ENCODE peak calls at places on chromosomes 3 and 15, in nine cellular contexts. L, H, G, I, X, U, K, P and S are unnamed samples.

GRCh38 chr3:33231755-33232465 is 13.3 kb upstream of the SUSD5 start:
- DNase-seq in K (no peak), H (no peak), L (no peak), X (no peak), U (no peak), I (no peak), G (no peak), P (no peak), S (no peak)

GRCh38 chr15:88636039-88636438 is 2.8 kb upstream of the ISG20 start:
- DNase-seq in L (peak; percentile 70), U (peak; percentile 69), G (no peak), I (peak; percentile 82), H (no peak), P (no peak), X (no peak), K (no peak), S (no peak)

GRCh38 chr15:89129123-89129815 is 41.0 kb downstream of the ABHD2 start:
- DNase-seq in H (no peak), P (no peak), K (no peak), U (no peak), L (peak; percentile 51), G (peak; percentile 73), X (peak; percentile 52), I (peak; percentile 54), S (peak; percentile 39)

GRCh38 chr3:69276884-69277283 is 109.0 kb downstream of the FRMD4B start:
- DNase-seq in L (no peak), G (no peak), X (no peak), H (no peak), P (no peak), K (no peak), U (no peak), I (no peak), S (no peak)

GRCh38 chr15:36080759-36081158 is 498.7 kb upstream of the CDIN1 start:
- DNase-seq in X (no peak), G (no peak), P (no peak), U (no peak), I (no peak), L (no peak), K (no peak), H (no peak), S (peak; percentile 32)

GRCh38 chr15:25171111-25171811 is 216.5 kb downstream of the SNRPN start:
- DNase-seq in U (no peak), P (peak; percentile 5), H (no peak), L (peak; percentile 2), G (peak; percentile 45), I (no peak), X (peak; percentile 7), K (no peak), S (peak; percentile 2)

GRCh38 chr3:195802261-195802701 is 9.4 kb downstream of the MUC4 start:
- DNase-seq in G (no peak), K (no peak), U (no peak), X (no peak), P (no peak), H (no peak), L (no peak), I (no peak), S (no peak)

GRCh38 chr15:100383302-100384107 is 41.7 kb upstream of the ADAMTS17 start:
- DNase-seq in X (peak; percentile 18), U (peak; percentile 8), P (no peak), G (no peak), I (peak; percentile 39), H (no peak), K (no peak), L (peak; percentile 47), S (no peak)

GRCh38 chr15:68229386-68230156 is at the start of gene CLN6:
- DNase-seq in H (peak; percentile 18), G (peak; percentile 94), L (peak; percentile 93), U (peak; percentile 34), P (peak; percentile 84), K (peak; percentile 63), X (peak; percentile 80), I (peak; percentile 41), S (peak; percentile 78)

GRCh38 chr15:68228143-68228970 is 1.2 kb downstream of the CLN6 start:
- DNase-seq in G (no peak), I (no peak), P (no peak), L (no peak), H (no peak), X (no peak), K (no peak), U (no peak), S (no peak)

GRCh38 chr15:68227806-68228142 is 1.8 kb downstream of the CLN6 start:
- DNase-seq in I (no peak), P (no peak), K (no peak), U (no peak), H (no peak), L (no peak), G (no peak), X (no peak), S (no peak)

GRCh38 chr15:68230157-68231100 is 901 bp upstream of the CLN6 start:
- DNase-seq in I (no peak), K (no peak), U (no peak), H (no peak), P (no peak), L (no peak), X (no peak), G (no peak), S (no peak)

DNA sequence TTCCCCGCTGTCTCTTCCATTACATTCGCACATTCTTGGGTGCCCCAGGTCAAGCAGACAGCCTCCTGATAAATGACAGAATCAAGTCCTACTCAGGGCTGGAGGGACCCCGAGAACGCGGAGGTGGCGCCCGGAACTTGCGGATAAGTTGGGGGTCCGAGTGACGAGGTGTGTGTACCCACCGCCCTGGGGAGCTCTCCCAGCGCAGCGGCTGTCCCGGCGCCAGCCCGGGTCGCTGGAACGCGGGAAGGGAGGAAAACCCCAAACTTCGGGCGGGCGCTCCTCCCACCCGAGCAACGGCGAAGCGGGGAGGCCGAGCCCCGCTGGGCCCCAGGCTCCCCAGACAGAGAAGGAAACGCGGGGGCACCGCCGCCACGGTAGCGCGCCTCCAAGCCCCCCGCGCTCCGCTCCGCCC is 550 bp downstream of the CLN6 start:
- DNase-seq in I (no peak), H (no peak), K (no peak), P (no peak), U (no peak), G (no peak), L (peak; percentile 15), X (no peak), S (no peak)
- H3K4me3 ChIP-seq in I (peak overlapping the region; percentile 90), H (peak overlapping the region; percentile 92), K (peak overlapping the region; percentile 80), P (peak overlapping the region; percentile 96), U (peak overlapping the region; percentile 85), G (peak overlapping the region; percentile 90), L (peak overlapping the region; percentile 97), X (peak overlapping the region; percentile 74), S (peak overlapping the region; percentile 82)

DNA sequence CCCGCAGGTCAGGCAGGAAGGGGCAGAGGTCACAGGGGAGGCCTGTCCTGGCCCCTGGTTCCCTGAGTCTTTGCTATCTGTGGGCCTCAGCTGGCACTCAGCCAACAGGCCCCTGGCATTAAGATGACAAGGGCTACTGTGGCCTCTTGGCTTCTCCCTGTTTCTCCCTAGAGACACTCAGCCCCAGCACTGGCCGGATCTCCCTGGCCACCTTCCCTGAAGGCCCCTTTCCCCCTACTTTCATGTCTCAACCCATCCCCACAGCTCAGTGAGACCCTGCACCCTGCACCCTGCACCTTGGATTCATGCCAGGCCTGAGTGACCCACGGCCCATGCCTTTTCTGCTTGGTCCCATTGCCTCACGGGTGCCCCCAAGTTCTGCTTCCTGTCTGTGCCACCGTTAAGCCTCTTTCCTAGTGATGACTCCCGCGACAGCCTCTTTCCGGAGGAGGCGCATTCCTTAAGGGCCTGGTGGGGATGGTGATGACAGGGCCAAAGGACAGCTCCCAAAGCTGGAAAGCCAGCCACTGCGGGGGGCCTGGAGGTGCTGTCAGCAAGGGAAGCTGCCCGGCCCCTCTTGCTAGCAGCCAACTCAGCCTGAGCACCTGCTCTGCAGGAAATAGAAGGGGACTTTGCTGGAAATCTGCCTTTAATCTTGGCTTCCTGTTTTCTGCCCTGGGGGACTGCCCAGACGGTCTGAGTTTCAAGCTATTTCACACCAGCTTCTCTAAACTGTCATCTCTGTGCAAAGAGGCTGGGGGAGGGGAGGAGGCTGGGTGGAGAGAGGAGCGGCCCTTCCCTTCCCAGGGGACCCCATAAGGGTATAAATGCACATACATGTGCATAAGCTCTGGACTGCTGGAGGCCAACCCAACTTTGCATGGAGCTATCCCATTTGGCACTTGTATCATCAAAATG is 4.8 kb upstream of the CSK start:
- DNase-seq in I (no peak), H (no peak), U (no peak), K (no peak), L (no peak), G (peak; percentile 66), X (no peak), P (no peak), S (no peak)
- TF ChIP-seq CTCF in I (no peak), H (no peak), U (no peak), K (no peak), L (no peak), G (no peak), X (no peak), P (no peak), S (no peak)

GRCh38 chr3:50132421-50133282 is 22.5 kb upstream of the SEMA3F start:
- DNase-seq in H (no peak), P (no peak), G (no peak), X (no peak), I (no peak), U (no peak), L (no peak), K (no peak), S (no peak)

GRCh38 chr3:50134367-50134766 is 20.8 kb upstream of the SEMA3F start:
- DNase-seq in G (no peak), K (no peak), X (no peak), U (no peak), I (no peak), P (no peak), H (no peak), L (no peak), S (no peak)

GRCh38 chr3:50136714-50137405 is 18.3 kb upstream of the SEMA3F start:
- DNase-seq in P (no peak), I (no peak), L (no peak), G (no peak), K (no peak), X (no peak), U (no peak), H (no peak), S (no peak)

GRCh38 chr3:50130436-50130835 is 24.7 kb upstream of the SEMA3F start:
- DNase-seq in G (no peak), X (no peak), L (no peak), I (no peak), H (no peak), P (no peak), K (no peak), U (no peak), S (no peak)

GRCh38 chr3:50133283-50133615 is 21.9 kb upstream of the SEMA3F start:
- DNase-seq in L (no peak), X (no peak), K (no peak), H (no peak), U (no peak), I (no peak), G (no peak), P (no peak), S (no peak)
- H3K9me3 ChIP-seq in L (no peaks in the 10 kb centered on the region), X (no peaks in the 10 kb centered on the region), K (no peaks in the 10 kb centered on the region), H (no peaks in the 10 kb centered on the region), U (no peaks in the 10 kb centered on the region), I (no peaks in the 10 kb centered on the region), G (no peaks in the 10 kb centered on the region), P (no peaks in the 10 kb centered on the region), S (no peaks in the 10 kb centered on the region)

DNA sequence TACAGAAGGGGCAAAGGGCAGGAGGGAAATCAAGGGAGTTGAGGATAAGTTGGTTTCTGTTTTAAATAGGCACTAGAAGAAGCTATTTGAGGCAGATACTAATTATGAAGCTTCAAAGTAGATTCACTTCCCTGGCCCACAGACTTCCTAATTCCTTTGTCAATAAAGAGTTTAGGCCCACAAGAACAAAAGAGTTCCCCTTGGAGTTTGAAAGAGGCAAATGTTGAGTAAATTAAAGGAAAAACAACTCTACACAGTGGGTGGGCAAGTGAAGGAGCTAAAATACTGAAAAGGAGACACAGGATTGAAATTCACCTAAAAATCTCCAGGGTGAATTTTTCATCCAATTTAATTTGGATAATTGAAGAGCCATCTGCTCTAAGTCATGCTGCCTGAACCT is 411.6 kb upstream of the RORA start:
- DNase-seq in H (no peak), U (no peak), G (no peak), L (no peak), I (no peak), P (no peak), K (no peak), X (no peak), S (no peak)
- H3K4me3 ChIP-seq in H (no peak overlapping the region), U (no peak overlapping the region), G (no peak overlapping the region), L (no peak overlapping the region), I (no peak overlapping the region), P (no peak overlapping the region), K (no peak overlapping the region), X (no peak overlapping the region), S (no peak overlapping the region)